ENCODE peak calls at places on chromosomes 11 and 22, in ten cellular contexts. S is NCI-H774; K is central memory CD8-positive, alpha-beta T cell; I is uterus; P is GM04503; E is renal cortical epithelial cell; T is Daoy; F is activated T-cell treated with anti-CD3 and anti-CD28 coated beads, Interleukin-2, amount 50 U/mL, for 24 hours; J is HS-5; V is activated naive CD4-positive, alpha-beta T cell treated with anti-CD3 and anti-CD28 coated beads, Interleukin-2, amount 50 U/mL, for 72 hours. X is an unnamed sample.

GRCh38 chr11:19349340-19350025 is 108.7 kb upstream of the E2F8 start:
- DNase-seq in S (no peak), K (no peak), I (no peak), P (no peak), E (no peak), T (no peak), F (no peak), J (no peak), V (no peak), X (no peak)

GRCh38 chr11:104946907-104947306 is 21.5 kb downstream of the CASP4 start:
- DNase-seq in S (no peak), K (no peak), I (no peak), P (peak; percentile 11), E (peak; percentile 75), T (peak; percentile 40), F (no peak), J (peak; percentile 28), V (peak; percentile 39), X (peak; percentile 68)

GRCh38 chr11:3796796-3797328 is 492 bp downstream of the NUP98 start:
- DNase-seq in S (peak; percentile 58), K (no peak), I (no peak), P (no peak), E (no peak), T (no peak), F (no peak), J (no peak), V (no peak), X (peak; percentile 77)

GRCh38 chr11:40280161-40281054 is 1179.0 kb downstream of the LRRC4C start:
- DNase-seq in S (no peak), K (no peak), I (no peak), P (no peak), E (peak; percentile 42), T (no peak), F (no peak), J (no peak), V (no peak), X (no peak)

GRCh38 chr11:83819936-83820549 is 533.9 kb upstream of the CCDC90B start:
- DNase-seq in S (peak; percentile 44), K (no peak), I (peak; percentile 20), P (peak; percentile 25), E (peak; percentile 70), T (peak; percentile 45), F (no peak), J (peak; percentile 46), V (no peak), X (peak; percentile 91)

GRCh38 chr11:74283580-74284180 is 27.8 kb downstream of the P4HA3 start:
- DNase-seq in S (peak; percentile 35), K (no peak), I (no peak), P (no peak), E (no peak), T (no peak), F (no peak), J (no peak), V (no peak), X (no peak)

GRCh38 chr11:44493383-44493782 is 72.1 kb upstream of the CD82 start:
- DNase-seq in S (no peak), K (no peak), I (no peak), P (no peak), E (no peak), T (no peak), F (no peak), J (no peak), V (no peak), X (no peak)

GRCh38 chr11:15969701-15970329 is 386.5 kb downstream of the SOX6 start:
- DNase-seq in S (no peak), K (no peak), I (no peak), P (peak; percentile 49), E (peak; percentile 31), T (no peak), F (no peak), J (peak; percentile 51), V (no peak), X (peak; percentile 50)

GRCh38 chr11:78722786-78723185 is 148.1 kb upstream of the NARS2 start:
- DNase-seq in S (no peak), K (no peak), I (no peak), P (no peak), E (peak; percentile 47), T (peak; percentile 46), F (no peak), J (no peak), V (no peak), X (no peak)

GRCh38 chr11:118928870-118929495 is 3.3 kb upstream of the BCL9L start:
- DNase-seq in S (peak; percentile 71), K (no peak), I (no peak), P (no peak), E (no peak), T (peak; percentile 53), F (no peak), J (no peak), V (peak; percentile 66), X (peak; percentile 79)

GRCh38 chr11:68960299-68961071 is 20.3 kb downstream of the MRGPRD start:
- DNase-seq in S (no peak), K (no peak), I (no peak), P (no peak), E (no peak), T (no peak), F (no peak), J (no peak), V (no peak), X (no peak)

GRCh38 chr11:2525166-2525861 is 80.5 kb downstream of the KCNQ1 start:
- DNase-seq in S (no peak), K (no peak), I (peak; percentile 11), P (no peak), E (no peak), T (peak; percentile 2), F (peak; percentile 26), J (no peak), V (no peak), X (no peak)

GRCh38 chr11:117309310-117309709 is 6.7 kb downstream of the BACE1 start:
- DNase-seq in S (no peak), K (no peak), I (no peak), P (no peak), E (no peak), T (no peak), F (no peak), J (no peak), V (no peak), X (no peak)

GRCh38 chr11:43542734-43543133 is 137.8 kb upstream of the HSD17B12 start:
- DNase-seq in S (no peak), K (no peak), I (no peak), P (no peak), E (no peak), T (no peak), F (no peak), J (no peak), V (no peak), X (no peak)

GRCh38 chr22:36927671-36928070 is 14.2 kb downstream of the CSF2RB start:
- DNase-seq in S (no peak), K (no peak), I (no peak), P (no peak), E (no peak), T (no peak), F (no peak), J (no peak), V (no peak), X (no peak)

GRCh38 chr11:85118151-85118550 is 509.0 kb downstream of the DLG2 start:
- DNase-seq in S (no peak), K (no peak), I (no peak), P (no peak), E (no peak), T (no peak), F (no peak), J (no peak), V (no peak), X (no peak)

GRCh38 chr11:32391965-32392553 is 43.3 kb downstream of the WT1 start:
- DNase-seq in S (no peak), K (no peak), I (no peak), P (no peak), E (no peak), T (peak; percentile 78), F (no peak), J (peak; percentile 68), V (no peak), X (no peak)

GRCh38 chr11:112366777-112367176 is 106.1 kb upstream of the PLET1 start:
- DNase-seq in S (no peak), K (no peak), I (no peak), P (peak; percentile 6), E (no peak), T (no peak), F (no peak), J (no peak), V (no peak), X (no peak)

GRCh38 chr11:68354181-68354872 is 41.9 kb downstream of the LRP5 start:
- DNase-seq in S (no peak), K (no peak), I (peak; percentile 90), P (peak; percentile 96), E (peak; percentile 93), T (peak; percentile 94), F (no peak), J (peak; percentile 40), V (no peak), X (peak; percentile 91)

GRCh38 chr11:69825941-69826340 is 6.7 kb upstream of the FGF3 start:
- DNase-seq in S (no peak), K (no peak), I (no peak), P (no peak), E (no peak), T (no peak), F (no peak), J (no peak), V (no peak), X (no peak)

GRCh38 chr22:28442951-28443876 is 236.4 kb downstream of the TTC28 start:
- DNase-seq in S (no peak), K (no peak), I (peak; percentile 67), P (peak; percentile 46), E (peak; percentile 72), T (peak; percentile 75), F (peak; percentile 35), J (no peak), V (peak; percentile 15), X (peak; percentile 83)